ENCODE peak calls at places on chromosomes 5 and 9, in six cellular contexts. One of them, this sample, is unnamed.

GRCh38 chr9:131116281-131117101 is 8.9 kb upstream of the NUP214 start:
- DNase-seq in transverse colon: no peak
- DNase-seq in GOT3: no peak
- DNase-seq in thyroid gland: no peak
- DNase-seq in caudate nucleus: peak
- DNase-seq in right cardiac atrium: peak
- DNase-seq in this sample: no peak

GRCh38 chr9:68462004-68462775 is 78.5 kb downstream of the TMEM252 start:
- DNase-seq in transverse colon: no peak
- DNase-seq in GOT3: no peak
- DNase-seq in thyroid gland: no peak
- DNase-seq in caudate nucleus: no peak
- DNase-seq in right cardiac atrium: no peak
- DNase-seq in this sample: no peak

GRCh38 chr9:125700791-125701190 is 6.2 kb downstream of the MAPKAP1 start:
- DNase-seq in transverse colon: no peak
- DNase-seq in GOT3: no peak
- DNase-seq in thyroid gland: no peak
- DNase-seq in caudate nucleus: no peak
- DNase-seq in right cardiac atrium: no peak
- DNase-seq in this sample: no peak

GRCh38 chr9:69468380-69468779 is 143.4 kb downstream of the ENTREP1 start:
- DNase-seq in transverse colon: no peak
- DNase-seq in GOT3: no peak
- DNase-seq in thyroid gland: no peak
- DNase-seq in caudate nucleus: no peak
- DNase-seq in right cardiac atrium: no peak
- DNase-seq in this sample: no peak

GRCh38 chr5:111734013-111734412 is 23.0 kb downstream of the NREP start:
- DNase-seq in transverse colon: no peak
- DNase-seq in GOT3: no peak
- DNase-seq in thyroid gland: no peak
- DNase-seq in caudate nucleus: no peak
- DNase-seq in right cardiac atrium: no peak
- DNase-seq in this sample: no peak

GRCh38 chr5:149627070-149627469 is 45.8 kb downstream of the ARHGEF37 start:
- DNase-seq in transverse colon: no peak
- DNase-seq in GOT3: no peak
- DNase-seq in thyroid gland: no peak
- DNase-seq in caudate nucleus: no peak
- DNase-seq in right cardiac atrium: no peak
- DNase-seq in this sample: no peak

GRCh38 chr5:180080670-180081280 is 9.2 kb upstream of the RNF130 start:
- DNase-seq in transverse colon: no peak
- DNase-seq in GOT3: no peak
- DNase-seq in thyroid gland: no peak
- DNase-seq in caudate nucleus: no peak
- DNase-seq in right cardiac atrium: no peak
- DNase-seq in this sample: no peak

GRCh38 chr5:10303699-10304170 is 4.0 kb downstream of the CMBL start:
- DNase-seq in transverse colon: no peak
- DNase-seq in GOT3: no peak
- DNase-seq in thyroid gland: no peak
- DNase-seq in caudate nucleus: no peak
- DNase-seq in right cardiac atrium: no peak
- DNase-seq in this sample: peak

GRCh38 chr5:172540099-172540870 is 86.0 kb upstream of the SH3PXD2B start:
- DNase-seq in transverse colon: no peak
- DNase-seq in GOT3: no peak
- DNase-seq in thyroid gland: no peak
- DNase-seq in caudate nucleus: no peak
- DNase-seq in right cardiac atrium: no peak
- DNase-seq in this sample: no peak

GRCh38 chr5:53161876-53162275 is 52.3 kb upstream of the MOCS2 start:
- DNase-seq in transverse colon: no peak
- DNase-seq in GOT3: no peak
- DNase-seq in thyroid gland: no peak
- DNase-seq in caudate nucleus: no peak
- DNase-seq in right cardiac atrium: no peak
- DNase-seq in this sample: no peak

GRCh38 chr5:55897905-55898304 is 46.7 kb downstream of the IL31RA start:
- DNase-seq in transverse colon: no peak
- DNase-seq in GOT3: peak
- DNase-seq in thyroid gland: peak
- DNase-seq in caudate nucleus: no peak
- DNase-seq in right cardiac atrium: peak
- DNase-seq in this sample: no peak

GRCh38 chr5:159877894-159878448 is 38.3 kb upstream of the ADRA1B start:
- DNase-seq in transverse colon: peak
- DNase-seq in GOT3: no peak
- DNase-seq in thyroid gland: peak
- DNase-seq in caudate nucleus: no peak
- DNase-seq in right cardiac atrium: peak
- DNase-seq in this sample: peak

GRCh38 chr9:123058834-123059233 is 25.4 kb downstream of the GPR21 start:
- DNase-seq in transverse colon: no peak
- DNase-seq in GOT3: no peak
- DNase-seq in thyroid gland: peak
- DNase-seq in caudate nucleus: no peak
- DNase-seq in right cardiac atrium: no peak
- DNase-seq in this sample: no peak

GRCh38 chr5:149211566-149211965 is 60.1 kb upstream of the AFAP1L1 start:
- DNase-seq in transverse colon: no peak
- DNase-seq in GOT3: no peak
- DNase-seq in thyroid gland: no peak
- DNase-seq in caudate nucleus: no peak
- DNase-seq in right cardiac atrium: no peak
- DNase-seq in this sample: no peak

This sample was measured in stomach.